ENCODE peak calls at places on chromosomes 16 and 17, in five cellular contexts. L is lung, Y is PC-3, M is WTC11, Z is tibial artery. S is an unnamed sample.

GRCh38 chr16:82011199-82011641 is at the start of gene SDR42E1:
- DNase-seq in L (peak), Y (no peak), M (no peak), Z (no peak), S (no peak)

GRCh38 chr17:55177159-55177913 is 87.4 kb upstream of the HLF start:
- DNase-seq in L (no peak), Y (peak), M (peak), Z (no peak), S (no peak)

GRCh38 chr17:27572665-27573064 is 58.3 kb upstream of the LGALS9 start:
- DNase-seq in L (no peak), Y (no peak), M (no peak), Z (no peak), S (no peak)

GRCh38 chr17:28182559-28182958 is 136.4 kb upstream of the TMEM97 start:
- DNase-seq in L (no peak), Y (no peak), M (no peak), Z (no peak), S (no peak)

GRCh38 chr17:27247071-27247957 is 46.6 kb upstream of the WSB1 start:
- DNase-seq in L (peak), Y (peak), M (no peak), Z (peak), S (no peak)

GRCh38 chr17:37818689-37819088 is 73.8 kb upstream of the HNF1B start:
- DNase-seq in L (peak), Y (peak), M (no peak), Z (no peak), S (no peak)

GRCh38 chr17:44758414-44759095 is at the start of gene ADAM11:
- DNase-seq in L (no peak), Y (no peak), M (no peak), Z (no peak), S (peak)

GRCh38 chr17:78357177-78357586 is 2.7 kb downstream of the SOCS3 start:
- DNase-seq in L (no peak), Y (peak), M (no peak), Z (no peak), S (no peak)

GRCh38 chr16:69182730-69183416 is 4.1 kb upstream of the SNTB2 start:
- DNase-seq in L (no peak), Y (peak), M (no peak), Z (no peak), S (peak)

GRCh38 chr17:63934391-63935112 is 2.4 kb upstream of the CD79B start:
- DNase-seq in L (no peak), Y (no peak), M (no peak), Z (no peak), S (no peak)

GRCh38 chr17:39591958-39592954 is 15.5 kb downstream of the NEUROD2 start:
- DNase-seq in L (peak), Y (peak), M (peak), Z (no peak), S (no peak)

GRCh38 chr17:14201087-14201486 is 35.6 kb downstream of the CDRT15 start:
- DNase-seq in L (no peak), Y (no peak), M (no peak), Z (no peak), S (no peak)

GRCh38 chr16:13110124-13110796 is 208.9 kb downstream of the SHISA9 start:
- DNase-seq in L (no peak), Y (no peak), M (peak), Z (peak), S (no peak)

GRCh38 chr17:27586203-27586701 is 44.7 kb upstream of the LGALS9 start:
- DNase-seq in L (no peak), Y (no peak), M (no peak), Z (no peak), S (no peak)

GRCh38 chr17:51353296-51353695 is 93.0 kb downstream of the UTP18 start:
- DNase-seq in L (no peak), Y (no peak), M (no peak), Z (no peak), S (no peak)

GRCh38 chr16:75462804-75463203 is 1.7 kb downstream of the TMEM170A start:
- DNase-seq in L (no peak), Y (no peak), M (no peak), Z (no peak), S (no peak)

GRCh38 chr17:42937712-42938596 is 26.3 kb downstream of the AARSD1 start:
- DNase-seq in L (peak), Y (peak), M (peak), Z (no peak), S (peak)

GRCh38 chr17:73291260-73291801 is 20.5 kb downstream of the CDC42EP4 start:
- DNase-seq in L (peak), Y (peak), M (no peak), Z (peak), S (no peak)

GRCh38 chr17:64780096-64781012 is 118.2 kb upstream of the SMURF2 start:
- DNase-seq in L (peak), Y (peak), M (peak), Z (no peak), S (no peak)

GRCh38 chr17:2421315-2422147 is 20.7 kb upstream of the MNT start:
- DNase-seq in L (no peak), Y (no peak), M (peak), Z (no peak), S (no peak)

GRCh38 chr17:49434821-49435581 is 20.3 kb upstream of the PHB1 start:
- DNase-seq in L (no peak), Y (peak), M (peak), Z (no peak), S (peak)

GRCh38 chr16:55048745-55049144 is 118.1 kb downstream of the IRX5 start:
- DNase-seq in L (no peak), Y (no peak), M (no peak), Z (no peak), S (no peak)

GRCh38 chr16:50494501-50495491 is 53.4 kb upstream of the NKD1 start:
- DNase-seq in L (peak), Y (no peak), M (no peak), Z (no peak), S (no peak)

GRCh38 chr17:700504-701094 is 14.0 kb downstream of the VPS53 start:
- DNase-seq in L (no peak), Y (peak), M (no peak), Z (no peak), S (no peak)

GRCh38 chr17:40283662-40284061 is 4.0 kb upstream of the CDC6 start:
- DNase-seq in L (no peak), Y (peak), M (no peak), Z (no peak), S (no peak)

GRCh38 chr17:29661220-29661619 is 38.5 kb upstream of the CORO6 start:
- DNase-seq in L (no peak), Y (no peak), M (no peak), Z (no peak), S (no peak)

GRCh38 chr17:20896153-20896649 is 146.6 kb downstream of the USP22 start:
- DNase-seq in L (peak), Y (no peak), M (no peak), Z (no peak), S (no peak)

GRCh38 chr17:82497483-82498405 is 21.8 kb upstream of the FOXK2 start:
- DNase-seq in L (no peak), Y (peak), M (peak), Z (peak), S (peak)

GRCh38 chr17:77645441-77646430 is 312.8 kb upstream of the TNRC6C start:
- DNase-seq in L (no peak), Y (peak), M (no peak), Z (no peak), S (no peak)

GRCh38 chr17:22303096-22303495 is 610.8 kb downstream of the KCNJ18 start:
- DNase-seq in L (no peak), Y (no peak), M (no peak), Z (no peak), S (no peak)

GRCh38 chr16:86924537-86924936 is 346.2 kb downstream of the FOXL1 start:
- DNase-seq in L (no peak), Y (peak), M (no peak), Z (no peak), S (no peak)

GRCh38 chr17:57551321-57552079 is 193.6 kb downstream of the CCDC182 start:
- DNase-seq in L (no peak), Y (no peak), M (no peak), Z (no peak), S (no peak)

GRCh38 chr17:60161598-60162330 is 12.0 kb downstream of the CA4 start:
- DNase-seq in L (no peak), Y (no peak), M (peak), Z (no peak), S (peak)

GRCh38 chr16:12225282-12225681 is 248.7 kb downstream of the SNX29 start:
- DNase-seq in L (no peak), Y (no peak), M (no peak), Z (no peak), S (no peak)

GRCh38 chr16:27867122-27868110 is 196.1 kb downstream of the GSG1L start:
- DNase-seq in L (peak), Y (peak), M (peak), Z (peak), S (peak)

GRCh38 chr16:51763072-51763658 is 612.1 kb upstream of the SALL1 start:
- DNase-seq in L (no peak), Y (no peak), M (peak), Z (no peak), S (peak)

GRCh38 chr17:74854792-74855191 is 4.9 kb downstream of the GRIN2C start:
- DNase-seq in L (no peak), Y (no peak), M (no peak), Z (no peak), S (no peak)

GRCh38 chr17:74852237-74853047 is 7.2 kb downstream of the GRIN2C start:
- DNase-seq in L (no peak), Y (no peak), M (peak), Z (no peak), S (peak)

GRCh38 chr17:74853048-74853397 is 6.7 kb downstream of the GRIN2C start:
- DNase-seq in L (no peak), Y (no peak), M (no peak), Z (no peak), S (no peak)

GRCh38 chr17:74855323-74855722 is 4.4 kb downstream of the GRIN2C start:
- DNase-seq in L (no peak), Y (no peak), M (no peak), Z (no peak), S (no peak)

DNA sequence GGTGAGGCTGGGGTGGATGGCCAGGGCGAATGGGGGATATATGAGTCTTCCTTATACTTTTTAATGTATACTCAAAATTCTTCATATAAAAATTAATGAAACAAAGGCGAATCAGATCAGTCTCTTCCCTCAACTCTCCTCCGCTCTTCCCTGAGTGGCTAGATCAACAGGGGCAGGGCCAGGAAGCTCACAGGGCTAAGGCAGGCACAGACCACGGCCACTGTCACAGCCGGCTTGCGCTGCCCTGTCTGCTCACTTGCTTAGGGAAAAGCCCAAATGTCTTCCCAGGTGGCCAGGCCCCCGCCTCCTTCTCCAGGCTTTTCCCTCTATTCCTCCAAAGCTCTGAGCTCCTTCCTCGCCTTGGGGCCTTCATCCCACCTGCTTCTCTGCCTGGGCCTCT is 6.0 kb downstream of the GRIN2C start:
- DNase-seq in L (no peak), Y (no peak), M (no peak), Z (no peak), S (no peak)
- TF ChIP-seq CTCF in L (no peak), Y (no peak), M (no peak), Z (no peak), S (no peak)

GRCh38 chr16:67345401-67345800 is 18.8 kb downstream of the LRRC36 start:
- DNase-seq in L (no peak), Y (peak), M (no peak), Z (no peak), S (no peak)

GRCh38 chr16:67346328-67346727 is 19.7 kb downstream of the LRRC36 start:
- DNase-seq in L (no peak), Y (peak), M (no peak), Z (no peak), S (no peak)

GRCh38 chr16:67349172-67349571 is 22.6 kb downstream of the LRRC36 start:
- DNase-seq in L (no peak), Y (peak), M (no peak), Z (no peak), S (no peak)
- TF ChIP-seq CTCF in L (no peak), Y (peak), M (no peak), Z (peak), S (peak)

DNA sequence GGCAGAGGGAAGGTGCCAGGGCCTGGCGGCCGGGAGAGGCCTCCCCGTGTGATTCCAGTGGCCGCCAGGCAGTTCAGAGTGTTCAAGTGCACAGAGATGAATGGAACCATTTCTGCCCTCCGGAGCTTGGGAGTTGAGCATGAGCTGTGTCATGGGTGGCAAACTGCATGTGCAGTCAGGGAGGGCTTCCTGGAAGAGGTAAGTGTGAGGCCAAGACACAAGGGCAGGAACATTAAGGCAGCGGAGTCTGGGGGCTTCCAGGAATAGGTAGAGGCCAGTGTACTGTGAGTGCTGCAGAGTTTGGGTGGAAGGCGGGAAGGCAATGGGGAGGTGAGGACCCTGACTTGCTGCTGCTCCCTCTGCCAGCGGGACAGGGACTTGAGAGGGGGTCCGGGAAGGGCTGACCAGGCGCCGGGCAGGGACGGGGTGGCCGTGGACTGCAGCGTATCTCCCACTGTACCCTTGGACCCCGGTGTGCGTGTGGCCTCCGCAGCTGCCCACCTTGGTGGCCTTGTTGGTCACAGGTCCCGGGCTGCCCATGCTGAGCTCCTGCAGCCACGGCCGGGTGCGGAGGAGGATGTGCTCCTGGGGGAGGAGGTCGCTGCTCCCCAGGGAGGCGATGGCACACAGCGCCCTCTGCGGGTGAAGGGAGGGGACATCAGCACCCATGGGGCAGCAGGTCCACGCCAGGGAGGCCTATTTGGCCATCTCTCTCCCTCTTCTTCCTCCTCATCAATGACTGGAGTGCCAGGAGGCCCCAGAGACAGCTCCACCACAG is 7.5 kb upstream of the CEP131 start:
- DNase-seq in L (no peak), Y (no peak), M (peak), Z (no peak), S (peak)
- TF ChIP-seq CTCF in L (no peak), Y (peak), M (peak), Z (no peak), S (no peak)

DNA sequence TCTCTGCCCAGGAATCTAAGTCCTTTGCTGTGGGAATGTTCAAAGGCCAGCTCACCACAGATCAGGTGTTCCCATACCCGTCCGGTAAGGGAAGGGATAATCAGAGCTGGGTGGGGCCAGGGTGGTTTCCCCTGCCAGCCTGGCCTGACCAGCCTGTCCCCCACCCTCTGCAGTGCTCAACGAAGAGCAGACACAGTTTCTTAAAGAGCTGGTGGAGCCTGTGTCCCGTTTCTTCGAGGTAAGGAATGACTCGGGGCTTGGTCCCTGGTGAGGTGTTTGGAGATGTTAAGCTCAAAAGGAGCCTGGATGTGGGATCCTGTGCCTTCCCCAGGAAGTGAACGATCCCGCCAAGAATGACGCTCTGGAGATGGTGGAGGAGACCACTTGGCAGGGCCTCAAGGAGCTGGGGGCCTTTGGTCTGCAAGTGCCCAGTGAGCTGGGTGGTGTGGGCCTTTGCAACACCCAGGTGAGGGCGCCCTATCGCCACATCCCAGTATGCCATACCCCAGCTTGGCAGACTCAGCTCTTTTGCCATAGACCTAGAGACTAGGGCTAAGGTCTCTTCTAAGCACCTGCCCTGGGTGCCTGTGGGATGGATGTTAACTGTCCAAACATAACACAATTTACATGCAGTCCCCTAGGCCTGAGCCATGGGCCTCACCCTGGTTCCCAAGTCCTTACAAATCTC is 999 bp downstream of the ACADVL start:
- DNase-seq in L (peak), Y (peak), M (peak), Z (peak), S (peak)
- TF ChIP-seq CTCF in L (no peak), Y (peak), M (no peak), Z (peak), S (no peak)

GRCh38 chr17:17120294-17120693 is 78.0 kb downstream of the MPRIP start:
- DNase-seq in L (no peak), Y (no peak), M (no peak), Z (no peak), S (no peak)

GRCh38 chr17:17120716-17121115 is 78.5 kb downstream of the MPRIP start:
- DNase-seq in L (no peak), Y (no peak), M (no peak), Z (no peak), S (no peak)

GRCh38 chr17:17122781-17123483 is 80.7 kb downstream of the MPRIP start:
- DNase-seq in L (no peak), Y (no peak), M (no peak), Z (no peak), S (no peak)

GRCh38 chr17:17119533-17119932 is 77.3 kb downstream of the MPRIP start:
- DNase-seq in L (no peak), Y (peak), M (no peak), Z (no peak), S (no peak)

GRCh38 chr17:17121162-17121561 is 78.9 kb downstream of the MPRIP start:
- DNase-seq in L (no peak), Y (no peak), M (no peak), Z (no peak), S (no peak)
- TF ChIP-seq CTCF in L (no peak), Y (peak), M (no peak), Z (no peak), S (no peak)

S was measured in glutamatergic neuron.